ENCODE peak calls at places on chromosomes 16 and 17, in ten cellular contexts. One of them, this sample, is unnamed.

GRCh38 chr17:21129023-21129681 is 2.4 kb downstream of the DHRS7B start:
- DNase-seq in kidney glomerular epithelial cell: peak
- DNase-seq in gastrocnemius medialis: peak
- DNase-seq in activated CD4-positive, alpha-beta T cell treated with anti-CD3 and anti-CD28 coated beads for 1 hour: no peak
- DNase-seq in tibial nerve: peak
- DNase-seq in T-helper 1 cell: no peak
- DNase-seq in cardiac muscle cell: peak
- DNase-seq in choroid plexus epithelial cell: peak
- DNase-seq in esophagus squamous epithelium: no peak
- DNase-seq in A549: peak
- DNase-seq in this sample: no peak

GRCh38 chr17:76524598-76525512 is 12.7 kb downstream of the CYGB start:
- DNase-seq in kidney glomerular epithelial cell: no peak
- DNase-seq in gastrocnemius medialis: no peak
- DNase-seq in activated CD4-positive, alpha-beta T cell treated with anti-CD3 and anti-CD28 coated beads for 1 hour: no peak
- DNase-seq in tibial nerve: no peak
- DNase-seq in T-helper 1 cell: no peak
- DNase-seq in cardiac muscle cell: no peak
- DNase-seq in choroid plexus epithelial cell: peak
- DNase-seq in esophagus squamous epithelium: no peak
- DNase-seq in A549: no peak
- DNase-seq in this sample: no peak

GRCh38 chr16:81910366-81910885 is 100.8 kb downstream of the SDR42E1 start:
- DNase-seq in kidney glomerular epithelial cell: no peak
- DNase-seq in gastrocnemius medialis: no peak
- DNase-seq in activated CD4-positive, alpha-beta T cell treated with anti-CD3 and anti-CD28 coated beads for 1 hour: no peak
- DNase-seq in tibial nerve: no peak
- DNase-seq in T-helper 1 cell: no peak
- DNase-seq in cardiac muscle cell: no peak
- DNase-seq in choroid plexus epithelial cell: no peak
- DNase-seq in esophagus squamous epithelium: no peak
- DNase-seq in A549: no peak
- DNase-seq in this sample: no peak

GRCh38 chr17:48517478-48517877 is 13.3 kb downstream of the HOXB1 start:
- DNase-seq in kidney glomerular epithelial cell: no peak
- DNase-seq in gastrocnemius medialis: no peak
- DNase-seq in activated CD4-positive, alpha-beta T cell treated with anti-CD3 and anti-CD28 coated beads for 1 hour: no peak
- DNase-seq in tibial nerve: no peak
- DNase-seq in T-helper 1 cell: no peak
- DNase-seq in cardiac muscle cell: no peak
- DNase-seq in choroid plexus epithelial cell: no peak
- DNase-seq in esophagus squamous epithelium: no peak
- DNase-seq in A549: no peak
- DNase-seq in this sample: no peak

GRCh38 chr16:87657621-87658192 is 55.4 kb downstream of the JPH3 start:
- DNase-seq in kidney glomerular epithelial cell: no peak
- DNase-seq in gastrocnemius medialis: no peak
- DNase-seq in activated CD4-positive, alpha-beta T cell treated with anti-CD3 and anti-CD28 coated beads for 1 hour: no peak
- DNase-seq in tibial nerve: no peak
- DNase-seq in T-helper 1 cell: no peak
- DNase-seq in cardiac muscle cell: no peak
- DNase-seq in choroid plexus epithelial cell: peak
- DNase-seq in esophagus squamous epithelium: no peak
- DNase-seq in A549: no peak
- DNase-seq in this sample: no peak

GRCh38 chr16:65120811-65121721 is 797 bp downstream of the CDH11 start:
- DNase-seq in kidney glomerular epithelial cell: no peak
- DNase-seq in gastrocnemius medialis: peak
- DNase-seq in activated CD4-positive, alpha-beta T cell treated with anti-CD3 and anti-CD28 coated beads for 1 hour: no peak
- DNase-seq in tibial nerve: peak
- DNase-seq in T-helper 1 cell: no peak
- DNase-seq in cardiac muscle cell: peak
- DNase-seq in choroid plexus epithelial cell: peak
- DNase-seq in esophagus squamous epithelium: no peak
- DNase-seq in A549: no peak
- DNase-seq in this sample: no peak

GRCh38 chr17:14833201-14833773 is 431.8 kb downstream of the PMP22 start:
- DNase-seq in kidney glomerular epithelial cell: no peak
- DNase-seq in gastrocnemius medialis: no peak
- DNase-seq in activated CD4-positive, alpha-beta T cell treated with anti-CD3 and anti-CD28 coated beads for 1 hour: no peak
- DNase-seq in tibial nerve: no peak
- DNase-seq in T-helper 1 cell: no peak
- DNase-seq in cardiac muscle cell: no peak
- DNase-seq in choroid plexus epithelial cell: peak
- DNase-seq in esophagus squamous epithelium: no peak
- DNase-seq in A549: no peak
- DNase-seq in this sample: no peak

GRCh38 chr17:28402224-28402630 is 3.8 kb downstream of the SLC46A1 start:
- DNase-seq in kidney glomerular epithelial cell: no peak
- DNase-seq in gastrocnemius medialis: no peak
- DNase-seq in activated CD4-positive, alpha-beta T cell treated with anti-CD3 and anti-CD28 coated beads for 1 hour: no peak
- DNase-seq in tibial nerve: no peak
- DNase-seq in T-helper 1 cell: no peak
- DNase-seq in cardiac muscle cell: no peak
- DNase-seq in choroid plexus epithelial cell: no peak
- DNase-seq in esophagus squamous epithelium: no peak
- DNase-seq in A549: no peak
- DNase-seq in this sample: no peak

GRCh38 chr16:13005836-13006235 is 104.4 kb downstream of the SHISA9 start:
- DNase-seq in kidney glomerular epithelial cell: no peak
- DNase-seq in gastrocnemius medialis: no peak
- DNase-seq in activated CD4-positive, alpha-beta T cell treated with anti-CD3 and anti-CD28 coated beads for 1 hour: no peak
- DNase-seq in tibial nerve: no peak
- DNase-seq in T-helper 1 cell: no peak
- DNase-seq in cardiac muscle cell: no peak
- DNase-seq in choroid plexus epithelial cell: no peak
- DNase-seq in esophagus squamous epithelium: no peak
- DNase-seq in A549: no peak
- DNase-seq in this sample: no peak

GRCh38 chr17:29732613-29733012 is 109.9 kb upstream of the CORO6 start:
- DNase-seq in kidney glomerular epithelial cell: peak
- DNase-seq in gastrocnemius medialis: no peak
- DNase-seq in activated CD4-positive, alpha-beta T cell treated with anti-CD3 and anti-CD28 coated beads for 1 hour: no peak
- DNase-seq in tibial nerve: no peak
- DNase-seq in T-helper 1 cell: no peak
- DNase-seq in cardiac muscle cell: peak
- DNase-seq in choroid plexus epithelial cell: peak
- DNase-seq in esophagus squamous epithelium: no peak
- DNase-seq in A549: no peak
- DNase-seq in this sample: peak

GRCh38 chr16:4679854-4680636 is 13.3 kb upstream of the NUDT16L1 start:
- DNase-seq in kidney glomerular epithelial cell: no peak
- DNase-seq in gastrocnemius medialis: peak
- DNase-seq in activated CD4-positive, alpha-beta T cell treated with anti-CD3 and anti-CD28 coated beads for 1 hour: no peak
- DNase-seq in tibial nerve: peak
- DNase-seq in T-helper 1 cell: no peak
- DNase-seq in cardiac muscle cell: no peak
- DNase-seq in choroid plexus epithelial cell: no peak
- DNase-seq in esophagus squamous epithelium: no peak
- DNase-seq in A549: no peak
- DNase-seq in this sample: no peak

GRCh38 chr16:50585331-50585776 is 37.2 kb downstream of the NKD1 start:
- DNase-seq in kidney glomerular epithelial cell: no peak
- DNase-seq in gastrocnemius medialis: peak
- DNase-seq in activated CD4-positive, alpha-beta T cell treated with anti-CD3 and anti-CD28 coated beads for 1 hour: no peak
- DNase-seq in tibial nerve: peak
- DNase-seq in T-helper 1 cell: no peak
- DNase-seq in cardiac muscle cell: peak
- DNase-seq in choroid plexus epithelial cell: no peak
- DNase-seq in esophagus squamous epithelium: no peak
- DNase-seq in A549: no peak
- DNase-seq in this sample: no peak

GRCh38 chr16:8798174-8798527 is 512 bp downstream of the PMM2 start:
- DNase-seq in kidney glomerular epithelial cell: peak
- DNase-seq in gastrocnemius medialis: no peak
- DNase-seq in activated CD4-positive, alpha-beta T cell treated with anti-CD3 and anti-CD28 coated beads for 1 hour: no peak
- DNase-seq in tibial nerve: no peak
- DNase-seq in T-helper 1 cell: no peak
- DNase-seq in cardiac muscle cell: no peak
- DNase-seq in choroid plexus epithelial cell: peak
- DNase-seq in esophagus squamous epithelium: no peak
- DNase-seq in A549: no peak
- DNase-seq in this sample: no peak

GRCh38 chr16:21608647-21609328 is 9.4 kb downstream of the METTL9 start:
- DNase-seq in kidney glomerular epithelial cell: no peak
- DNase-seq in gastrocnemius medialis: no peak
- DNase-seq in activated CD4-positive, alpha-beta T cell treated with anti-CD3 and anti-CD28 coated beads for 1 hour: no peak
- DNase-seq in tibial nerve: no peak
- DNase-seq in T-helper 1 cell: no peak
- DNase-seq in cardiac muscle cell: no peak
- DNase-seq in choroid plexus epithelial cell: peak
- DNase-seq in esophagus squamous epithelium: no peak
- DNase-seq in A549: no peak
- DNase-seq in this sample: no peak

GRCh38 chr17:73622381-73622780 is 21.9 kb downstream of the SDK2 start:
- DNase-seq in kidney glomerular epithelial cell: no peak
- DNase-seq in gastrocnemius medialis: no peak
- DNase-seq in activated CD4-positive, alpha-beta T cell treated with anti-CD3 and anti-CD28 coated beads for 1 hour: no peak
- DNase-seq in tibial nerve: no peak
- DNase-seq in T-helper 1 cell: no peak
- DNase-seq in cardiac muscle cell: no peak
- DNase-seq in choroid plexus epithelial cell: no peak
- DNase-seq in esophagus squamous epithelium: no peak
- DNase-seq in A549: no peak
- DNase-seq in this sample: no peak

GRCh38 chr16:77679901-77680300 is 42.4 kb upstream of the NUDT7 start:
- DNase-seq in kidney glomerular epithelial cell: no peak
- DNase-seq in gastrocnemius medialis: no peak
- DNase-seq in activated CD4-positive, alpha-beta T cell treated with anti-CD3 and anti-CD28 coated beads for 1 hour: no peak
- DNase-seq in tibial nerve: no peak
- DNase-seq in T-helper 1 cell: no peak
- DNase-seq in cardiac muscle cell: no peak
- DNase-seq in choroid plexus epithelial cell: no peak
- DNase-seq in esophagus squamous epithelium: no peak
- DNase-seq in A549: no peak
- DNase-seq in this sample: no peak

GRCh38 chr16:12661656-12662172 is 142.0 kb downstream of the CPPED1 start:
- DNase-seq in kidney glomerular epithelial cell: no peak
- DNase-seq in gastrocnemius medialis: no peak
- DNase-seq in activated CD4-positive, alpha-beta T cell treated with anti-CD3 and anti-CD28 coated beads for 1 hour: no peak
- DNase-seq in tibial nerve: no peak
- DNase-seq in T-helper 1 cell: no peak
- DNase-seq in cardiac muscle cell: peak
- DNase-seq in choroid plexus epithelial cell: peak
- DNase-seq in esophagus squamous epithelium: no peak
- DNase-seq in A549: no peak
- DNase-seq in this sample: no peak

GRCh38 chr17:5809056-5809455 is 224.7 kb upstream of the NLRP1 start:
- DNase-seq in kidney glomerular epithelial cell: no peak
- DNase-seq in gastrocnemius medialis: no peak
- DNase-seq in activated CD4-positive, alpha-beta T cell treated with anti-CD3 and anti-CD28 coated beads for 1 hour: no peak
- DNase-seq in tibial nerve: no peak
- DNase-seq in T-helper 1 cell: no peak
- DNase-seq in cardiac muscle cell: no peak
- DNase-seq in choroid plexus epithelial cell: no peak
- DNase-seq in esophagus squamous epithelium: no peak
- DNase-seq in A549: no peak
- DNase-seq in this sample: no peak

GRCh38 chr17:4204676-4205075 is 59.1 kb downstream of the ANKFY1 start:
- DNase-seq in kidney glomerular epithelial cell: peak
- DNase-seq in gastrocnemius medialis: peak
- DNase-seq in activated CD4-positive, alpha-beta T cell treated with anti-CD3 and anti-CD28 coated beads for 1 hour: no peak
- DNase-seq in tibial nerve: peak
- DNase-seq in T-helper 1 cell: no peak
- DNase-seq in cardiac muscle cell: no peak
- DNase-seq in choroid plexus epithelial cell: peak
- DNase-seq in esophagus squamous epithelium: no peak
- DNase-seq in A549: no peak
- DNase-seq in this sample: no peak

GRCh38 chr17:34384271-34384670 is 21.2 kb upstream of the CCL1 start:
- DNase-seq in kidney glomerular epithelial cell: no peak
- DNase-seq in gastrocnemius medialis: no peak
- DNase-seq in activated CD4-positive, alpha-beta T cell treated with anti-CD3 and anti-CD28 coated beads for 1 hour: no peak
- DNase-seq in tibial nerve: no peak
- DNase-seq in T-helper 1 cell: no peak
- DNase-seq in cardiac muscle cell: no peak
- DNase-seq in choroid plexus epithelial cell: no peak
- DNase-seq in esophagus squamous epithelium: no peak
- DNase-seq in A549: no peak
- DNase-seq in this sample: no peak

GRCh38 chr17:48720263-48721008 is 1.9 kb downstream of the PRAC1 start:
- DNase-seq in kidney glomerular epithelial cell: no peak
- DNase-seq in gastrocnemius medialis: no peak
- DNase-seq in activated CD4-positive, alpha-beta T cell treated with anti-CD3 and anti-CD28 coated beads for 1 hour: no peak
- DNase-seq in tibial nerve: no peak
- DNase-seq in T-helper 1 cell: no peak
- DNase-seq in cardiac muscle cell: no peak
- DNase-seq in choroid plexus epithelial cell: no peak
- DNase-seq in esophagus squamous epithelium: no peak
- DNase-seq in A549: no peak
- DNase-seq in this sample: no peak